ENCODE peak calls at places on chromosome 3, in ten cellular contexts. S, M, G, Z, E, Y, F, O, L and D are unnamed samples. For H3K27me3, the result is how much of the 10 kb centered on the place peaks cover.

GRCh38 chr3:141915016-141915415 is 38.6 kb downstream of the ATP1B3 start:
- DNase-seq in S (no peak), M (no peak), G (no peak), Z (no peak), E (no peak), Y (no peak), F (no peak), O (no peak), L (no peak), D (no peak)

GRCh38 chr3:118641608-118642007 is 393.0 kb downstream of the IGSF11 start:
- DNase-seq in S (no peak), M (no peak), G (no peak), Z (no peak), E (peak), Y (no peak), F (peak), O (no peak), L (no peak), D (no peak)

GRCh38 chr3:197833930-197834715 is 43.1 kb downstream of the LRCH3 start:
- DNase-seq in S (no peak), M (no peak), G (no peak), Z (no peak), E (no peak), Y (no peak), F (no peak), O (no peak), L (no peak), D (no peak)

GRCh38 chr3:8204846-8205624 is 296.6 kb upstream of the LMCD1 start:
- DNase-seq in S (no peak), M (no peak), G (no peak), Z (no peak), E (peak), Y (no peak), F (peak), O (no peak), L (no peak), D (no peak)

GRCh38 chr3:185351371-185351770 is 11.6 kb upstream of the MAP3K13 start:
- DNase-seq in S (no peak), M (no peak), G (no peak), Z (no peak), E (no peak), Y (no peak), F (no peak), O (no peak), L (no peak), D (no peak)

GRCh38 chr3:4228295-4228694 is 74.9 kb upstream of the SETMAR start:
- DNase-seq in S (no peak), M (no peak), G (no peak), Z (no peak), E (no peak), Y (no peak), F (no peak), O (no peak), L (no peak), D (no peak)

GRCh38 chr3:169236662-169237174 is 426.8 kb downstream of the MECOM start:
- DNase-seq in S (no peak), M (no peak), G (no peak), Z (no peak), E (no peak), Y (no peak), F (no peak), O (no peak), L (no peak), D (no peak)

GRCh38 chr3:150407818-150408231 is 273 bp upstream of the TSC22D2 start:
- DNase-seq in S (no peak), M (peak), G (no peak), Z (peak), E (no peak), Y (no peak), F (peak), O (no peak), L (peak), D (peak)

GRCh38 chr3:50204804-50205718 is at the start of gene SLC38A3:
- DNase-seq in S (peak), M (no peak), G (no peak), Z (peak), E (peak), Y (no peak), F (no peak), O (no peak), L (no peak), D (no peak)

GRCh38 chr3:59313365-59313764 is 263.5 kb upstream of the CFAP20DC start:
- DNase-seq in S (no peak), M (peak), G (no peak), Z (peak), E (peak), Y (no peak), F (peak), O (peak), L (no peak), D (peak)

GRCh38 chr3:43320288-43320687 is 33.9 kb downstream of the SNRK start:
- DNase-seq in S (no peak), M (no peak), G (no peak), Z (no peak), E (no peak), Y (no peak), F (no peak), O (no peak), L (no peak), D (no peak)

GRCh38 chr3:43319794-43320193 is 33.5 kb downstream of the SNRK start:
- DNase-seq in S (no peak), M (no peak), G (no peak), Z (no peak), E (no peak), Y (no peak), F (no peak), O (no peak), L (no peak), D (no peak)

GRCh38 chr3:43317461-43318316 is 31.3 kb downstream of the SNRK start:
- DNase-seq in S (peak), M (no peak), G (no peak), Z (no peak), E (no peak), Y (no peak), F (no peak), O (no peak), L (no peak), D (no peak)

GRCh38 chr3:43316783-43317460 is 30.6 kb downstream of the SNRK start:
- DNase-seq in S (peak), M (no peak), G (no peak), Z (no peak), E (no peak), Y (no peak), F (peak), O (peak), L (no peak), D (no peak)

GRCh38 chr3:43319364-43319763 is 33.0 kb downstream of the SNRK start:
- DNase-seq in S (no peak), M (no peak), G (no peak), Z (no peak), E (no peak), Y (no peak), F (no peak), O (no peak), L (no peak), D (no peak)
- H3K27me3 ChIP-seq in S (under half), M (under half), G (under half), Z (under half), E (under half), Y (under half), F (under half), O (under half), L (under half), D (under half)

GRCh38 chr3:159763466-159764210 is 225.0 kb upstream of the IL12A start:
- DNase-seq in S (peak), M (peak), G (peak), Z (peak), E (peak), Y (no peak), F (peak), O (peak), L (peak), D (peak)
- TF ChIP-seq CTCF in S (peak), M (peak), G (peak), Z (no peak), E (no peak), Y (peak), F (peak), O (no peak), L (peak), D (peak)

GRCh38 chr3:14047027-14047426 is 77.6 kb downstream of the CHCHD4 start:
- DNase-seq in S (no peak), M (no peak), G (no peak), Z (no peak), E (no peak), Y (no peak), F (no peak), O (no peak), L (no peak), D (no peak)
- H3K4me3 ChIP-seq in S (no peak), M (no peak), G (no peak), Z (no peak), E (no peak), Y (peak), F (no peak), O (no peak), L (no peak), D (peak)

GRCh38 chr3:5757213-5757804 is 569.8 kb downstream of the EDEM1 start:
- DNase-seq in S (no peak), M (no peak), G (no peak), Z (no peak), E (no peak), Y (no peak), F (no peak), O (no peak), L (no peak), D (no peak)

GRCh38 chr3:5758699-5759098 is 571.2 kb downstream of the EDEM1 start:
- DNase-seq in S (no peak), M (no peak), G (no peak), Z (no peak), E (no peak), Y (no peak), F (no peak), O (no peak), L (no peak), D (no peak)

GRCh38 chr3:5750874-5751273 is 563.4 kb downstream of the EDEM1 start:
- DNase-seq in S (no peak), M (no peak), G (no peak), Z (no peak), E (no peak), Y (no peak), F (no peak), O (no peak), L (no peak), D (no peak)

GRCh38 chr3:5756443-5756842 is 568.9 kb downstream of the EDEM1 start:
- DNase-seq in S (no peak), M (no peak), G (no peak), Z (no peak), E (no peak), Y (no peak), F (no peak), O (no peak), L (no peak), D (no peak)

GRCh38 chr3:5754602-5755001 is 567.1 kb downstream of the EDEM1 start:
- DNase-seq in S (no peak), M (no peak), G (no peak), Z (peak), E (no peak), Y (no peak), F (no peak), O (no peak), L (no peak), D (no peak)
- H3K27me3 ChIP-seq in S (under half), M (under half), G (under half), Z (under half), E (under half), Y (under half), F (under half), O (under half), L (under half), D (under half)